ENCODE peak calls at places on chromosomes 4 and X, in seven cellular contexts. V is left ventricle myocardium inferior; D is spleen; X is kidney; O is mammary epithelial cell; I is ovary; A is CD8-positive, alpha-beta T cell. W is an unnamed sample.

GRCh38 chrX:15576019-15576418 is 24.7 kb downstream of the ACE2 start:
- DNase-seq in V (no peak), D (no peak), X (no peak), O (no peak), I (no peak), A (no peak), W (no peak)

GRCh38 chrX:24902808-24903207 is 113.0 kb downstream of the ARX start:
- DNase-seq in V (no peak), D (no peak), X (no peak), O (no peak), I (no peak), A (no peak), W (no peak)

GRCh38 chr4:152943673-152944072 is 7.5 kb downstream of the FHDC1 start:
- DNase-seq in V (no peak), D (no peak), X (no peak), O (no peak), I (no peak), A (no peak), W (no peak)

GRCh38 chr4:138540056-138540800 is 298.1 kb upstream of the SLC7A11 start:
- DNase-seq in V (no peak), D (no peak), X (no peak), O (peak; percentile 44), I (no peak), A (no peak), W (no peak)

GRCh38 chr4:7510066-7510465 is 75.3 kb upstream of the PSAPL1 start:
- DNase-seq in V (no peak), D (no peak), X (no peak), O (no peak), I (no peak), A (no peak), W (no peak)

GRCh38 chrX:323721-324628 is 5.4 kb upstream of the GTPBP6 start:
- DNase-seq in V (peak; percentile 25), D (peak; percentile 84), X (peak; percentile 74), O (peak; percentile 86), I (no peak), A (no peak), W (no peak)

GRCh38 chrX:44012484-44013096 is 39.4 kb upstream of the NDP start:
- DNase-seq in V (peak; percentile 18), D (peak; percentile 81), X (no peak), O (peak; percentile 93), I (no peak), A (no peak), W (no peak)

GRCh38 chr4:122293374-122294365 is 85.1 kb upstream of the ADAD1 start:
- DNase-seq in V (no peak), D (no peak), X (peak; percentile 45), O (no peak), I (no peak), A (no peak), W (no peak)

GRCh38 chrX:104310084-104310483 is 55.4 kb upstream of the ESX1 start:
- DNase-seq in V (no peak), D (no peak), X (no peak), O (peak; percentile 37), I (no peak), A (no peak), W (no peak)

GRCh38 chr4:125243835-125244397 is 70.8 kb upstream of the FAT4 start:
- DNase-seq in V (no peak), D (no peak), X (no peak), O (peak; percentile 51), I (no peak), A (no peak), W (no peak)

GRCh38 chr4:139596680-139597279 is 40.8 kb upstream of the SETD7 start:
- DNase-seq in V (no peak), D (no peak), X (no peak), O (no peak), I (no peak), A (no peak), W (no peak)

GRCh38 chr4:8035371-8035780 is 95.7 kb upstream of the AFAP1 start:
- DNase-seq in V (no peak), D (no peak), X (no peak), O (peak; percentile 79), I (no peak), A (no peak), W (no peak)

GRCh38 chr4:183504930-183505555 is at the start of gene ING2:
- DNase-seq in V (peak; percentile 20), D (no peak), X (peak; percentile 88), O (peak; percentile 49), I (peak; percentile 73), A (no peak), W (no peak)

GRCh38 chr4:1776521-1777161 is 16.5 kb upstream of the FGFR3 start:
- DNase-seq in V (no peak), D (no peak), X (no peak), O (no peak), I (no peak), A (no peak), W (no peak)

GRCh38 chr4:67875011-67875410 is 8.8 kb downstream of the TMPRSS11D start:
- DNase-seq in V (no peak), D (no peak), X (no peak), O (no peak), I (no peak), A (no peak), W (no peak)

GRCh38 chrX:118685393-118685792 is 42.0 kb upstream of the IL13RA1 start:
- DNase-seq in V (no peak), D (no peak), X (no peak), O (no peak), I (no peak), A (no peak), W (no peak)

GRCh38 chrX:72123471-72124185 is 8.1 kb downstream of the RTL5 start:
- DNase-seq in V (peak; percentile 44), D (peak; percentile 78), X (peak; percentile 87), O (no peak), I (no peak), A (no peak), W (peak; percentile 80)

GRCh38 chr4:127843704-127844604 is 36.7 kb upstream of the PLK4 start:
- DNase-seq in V (no peak), D (no peak), X (no peak), O (no peak), I (no peak), A (no peak), W (no peak)

GRCh38 chr4:122798101-122798500 is 28.5 kb upstream of the FGF2 start:
- DNase-seq in V (peak; percentile 45), D (no peak), X (peak; percentile 70), O (peak; percentile 91), I (peak; percentile 33), A (no peak), W (no peak)

GRCh38 chr4:7659429-7660175 is 224.9 kb upstream of the PSAPL1 start:
- DNase-seq in V (no peak), D (peak; percentile 46), X (no peak), O (no peak), I (no peak), A (no peak), W (no peak)

GRCh38 chr4:174215936-174216699 is 67.3 kb downstream of the FBXO8 start:
- DNase-seq in V (no peak), D (no peak), X (no peak), O (no peak), I (no peak), A (no peak), W (no peak)

GRCh38 chrX:45806410-45807121 is 605.9 kb upstream of the DIPK2B start:
- DNase-seq in V (no peak), D (no peak), X (no peak), O (peak; percentile 69), I (no peak), A (peak; percentile 62), W (no peak)
- H3K27ac ChIP-seq in V (no peak overlapping the region), D (peak overlapping the region; percentile 66), X (no peak overlapping the region), O (peak overlapping the region; percentile 85), I (peak overlapping the region; percentile 41), A (peak overlapping the region; percentile 87), W (peak overlapping the region; percentile 60)

DNA sequence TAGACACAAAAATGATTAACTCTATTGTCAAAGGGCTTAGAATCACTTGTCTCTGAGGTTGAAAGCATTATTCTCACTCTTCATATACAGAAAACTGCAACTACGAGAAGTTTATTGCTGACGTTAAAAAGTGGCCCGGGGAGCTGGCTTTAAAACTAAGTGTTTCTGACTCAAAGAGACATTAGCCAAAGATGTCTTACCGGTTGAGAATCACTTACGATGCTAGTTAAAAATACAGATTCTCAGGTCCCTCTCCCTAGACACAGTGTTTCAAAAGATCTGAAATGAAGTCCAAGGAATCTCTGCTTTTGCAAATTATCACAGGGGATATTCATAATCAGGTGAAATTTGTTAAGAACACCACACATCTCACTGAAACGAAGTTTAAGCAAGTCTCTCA is 1.2 kb downstream of the GNPDA2 start:
- DNase-seq in V (no peak), D (no peak), X (no peak), O (peak; percentile 20), I (no peak), A (no peak), W (no peak)
- H3K4me3 ChIP-seq in V (peak overlapping the region; percentile 93), D (peak overlapping the region; percentile 80), X (peak overlapping the region; percentile 96), O (peak overlapping the region; percentile 92), I (peak overlapping the region; percentile 74), A (peak overlapping the region; percentile 75), W (peak overlapping the region; percentile 89)

GRCh38 chr4:75046641-75047040 is 113.7 kb downstream of the PARM1 start:
- DNase-seq in V (no peak), D (no peak), X (no peak), O (no peak), I (no peak), A (no peak), W (no peak)

GRCh38 chr4:75046226-75046625 is 113.3 kb downstream of the PARM1 start:
- DNase-seq in V (no peak), D (no peak), X (no peak), O (no peak), I (no peak), A (no peak), W (no peak)

GRCh38 chr4:75051431-75051830 is 118.5 kb downstream of the PARM1 start:
- DNase-seq in V (no peak), D (no peak), X (no peak), O (no peak), I (no peak), A (no peak), W (no peak)

GRCh38 chr4:75042601-75043208 is 109.8 kb downstream of the PARM1 start:
- DNase-seq in V (no peak), D (no peak), X (no peak), O (no peak), I (no peak), A (no peak), W (no peak)

DNA sequence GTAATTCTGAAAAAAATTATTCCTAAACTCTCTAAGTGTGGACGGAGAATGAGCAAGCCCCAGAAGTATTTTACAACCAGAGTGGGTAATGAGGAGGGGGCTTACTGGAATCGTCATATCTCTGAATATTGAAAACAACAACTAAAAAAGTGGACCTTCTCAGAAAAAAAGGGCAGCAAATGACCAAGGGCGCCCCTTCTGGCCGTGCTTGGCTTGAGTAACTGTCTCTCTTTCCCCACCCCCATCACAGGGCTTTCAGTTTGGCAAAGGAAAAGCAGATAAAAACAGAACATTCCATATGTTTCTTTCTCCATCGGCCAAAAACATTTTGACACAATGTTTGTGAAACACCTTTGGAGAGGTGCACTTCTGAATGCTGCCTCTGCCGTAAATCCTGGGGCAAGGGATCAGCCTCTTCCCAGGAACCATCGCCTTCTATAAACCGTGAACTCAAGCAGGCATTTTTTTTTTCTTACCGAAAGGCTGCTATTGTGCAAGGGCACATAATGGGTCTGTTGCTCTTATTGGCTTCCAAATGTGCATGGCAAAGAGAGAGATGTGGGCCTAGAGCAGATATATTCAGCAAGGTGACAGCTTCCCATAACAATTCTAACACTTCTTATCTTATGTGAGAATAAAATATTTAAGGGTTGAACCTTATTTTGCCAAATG is 115.4 kb downstream of the PARM1 start:
- DNase-seq in V (no peak), D (no peak), X (no peak), O (no peak), I (no peak), A (no peak), W (no peak)
- TF ChIP-seq CTCF in V (no peak), D (no peak), X (peak; percentile 3), O (no peak), I (no peak), A (no peak), W (no peak)

GRCh38 chr4:48796191-48796926 is 16.3 kb upstream of the FRYL start:
- DNase-seq in V (no peak), D (no peak), X (no peak), O (no peak), I (no peak), A (no peak), W (no peak)
- H3K27ac ChIP-seq in V (no peak overlapping the region), D (no peak overlapping the region), X (no peak overlapping the region), O (no peak overlapping the region), I (no peak overlapping the region), A (no peak overlapping the region), W (no peak overlapping the region)